ENCODE peak calls at places on chromosome 7, in five cellular contexts. B, E, L, H and Z are unnamed samples.

GRCh38 chr7:48130658-48131108 is 40.6 kb upstream of the ABCA13 start:
- DNase-seq in B (no peak), E (no peak), L (no peak), H (no peak), Z (no peak)

GRCh38 chr7:145665499-145666258 is 450.9 kb upstream of the CNTNAP2 start:
- DNase-seq in B (no peak), E (no peak), L (no peak), H (no peak), Z (no peak)

GRCh38 chr7:149621776-149622175 is 124.2 kb upstream of the ZNF746 start:
- DNase-seq in B (no peak), E (no peak), L (no peak), H (no peak), Z (no peak)

GRCh38 chr7:100957832-100958421 is 8.6 kb downstream of the MUC3A start:
- DNase-seq in B (no peak), E (no peak), L (no peak), H (no peak), Z (no peak)

GRCh38 chr7:29606287-29606721 is 42.7 kb downstream of the PRR15 start:
- DNase-seq in B (no peak), E (no peak), L (peak; percentile 55), H (no peak), Z (no peak)

GRCh38 chr7:147298611-147299043 is 1182.0 kb downstream of the CNTNAP2 start:
- DNase-seq in B (no peak), E (no peak), L (no peak), H (no peak), Z (no peak)

GRCh38 chr7:142557971-142558582 is 191.2 kb upstream of the PRSS1 start:
- DNase-seq in B (no peak), E (no peak), L (peak; percentile 50), H (peak; percentile 82), Z (no peak)

GRCh38 chr7:73442903-73443542 is 9.4 kb downstream of the FZD9 start:
- DNase-seq in B (peak; percentile 24), E (no peak), L (no peak), H (no peak), Z (no peak)

GRCh38 chr7:7889791-7890568 is 78.6 kb upstream of the GLCCI1 start:
- DNase-seq in B (no peak), E (no peak), L (no peak), H (no peak), Z (no peak)

GRCh38 chr7:107152011-107152410 is 16.8 kb upstream of the HBP1 start:
- DNase-seq in B (no peak), E (no peak), L (no peak), H (no peak), Z (no peak)

GRCh38 chr7:132687981-132688383 is 111.7 kb upstream of the PLXNA4 start:
- DNase-seq in B (no peak), E (no peak), L (no peak), H (peak; percentile 49), Z (no peak)

GRCh38 chr7:23184709-23185354 is 3.0 kb downstream of the NUP42 start:
- DNase-seq in B (no peak), E (no peak), L (peak; percentile 43), H (no peak), Z (peak; percentile 28)

GRCh38 chr7:11437987-11438386 is 394.0 kb downstream of the THSD7A start:
- DNase-seq in B (no peak), E (no peak), L (no peak), H (no peak), Z (no peak)

GRCh38 chr7:16422100-16422430 is 727 bp upstream of the CRPPA start:
- DNase-seq in B (no peak), E (no peak), L (no peak), H (no peak), Z (no peak)

GRCh38 chr7:44100458-44101303 is 3.5 kb upstream of the AEBP1 start:
- DNase-seq in B (no peak), E (no peak), L (peak; percentile 28), H (no peak), Z (peak; percentile 77)

GRCh38 chr7:54632696-54633095 is 90.5 kb downstream of the VSTM2A start:
- DNase-seq in B (no peak), E (no peak), L (no peak), H (no peak), Z (no peak)

GRCh38 chr7:21942955-21943354 is 2.7 kb downstream of the CDCA7L start:
- DNase-seq in B (no peak), E (no peak), L (no peak), H (no peak), Z (no peak)

GRCh38 chr7:148916186-148916585 is 32.1 kb upstream of the EZH2 start:
- DNase-seq in B (no peak), E (no peak), L (no peak), H (no peak), Z (no peak)

GRCh38 chr7:40880581-40880980 is 745.8 kb downstream of the SUGCT start:
- DNase-seq in B (no peak), E (no peak), L (no peak), H (no peak), Z (no peak)

GRCh38 chr7:100571829-100572116 is 1.9 kb downstream of the SAP25 start:
- DNase-seq in B (no peak), E (no peak), L (no peak), H (no peak), Z (no peak)

GRCh38 chr7:22671177-22671879 is 55.7 kb upstream of the IL6 start:
- DNase-seq in B (no peak), E (no peak), L (no peak), H (no peak), Z (no peak)

GRCh38 chr7:114660007-114660406 is 245.4 kb downstream of the FOXP2 start:
- DNase-seq in B (no peak), E (no peak), L (no peak), H (no peak), Z (no peak)

GRCh38 chr7:74612015-74612829 is 45.3 kb upstream of the GTF2I start:
- DNase-seq in B (no peak), E (no peak), L (no peak), H (no peak), Z (no peak)

GRCh38 chr7:129952653-129953560 is at the start of gene UBE2H:
- DNase-seq in B (peak; percentile 95), E (peak; percentile 94), L (peak; percentile 94), H (peak; percentile 95), Z (peak; percentile 93)

GRCh38 chr7:134279336-134279735 is 37.4 kb downstream of the SLC35B4 start:
- DNase-seq in B (no peak), E (no peak), L (no peak), H (no peak), Z (no peak)

GRCh38 chr7:134276951-134277350 is 39.8 kb downstream of the SLC35B4 start:
- DNase-seq in B (no peak), E (no peak), L (no peak), H (no peak), Z (no peak)

GRCh38 chr7:134280508-134280907 is 36.2 kb downstream of the SLC35B4 start:
- DNase-seq in B (no peak), E (no peak), L (no peak), H (no peak), Z (no peak)

GRCh38 chr7:134278502-134279153 is 38.1 kb downstream of the SLC35B4 start:
- DNase-seq in B (no peak), E (no peak), L (no peak), H (no peak), Z (no peak)

GRCh38 chr7:134279898-134280297 is 36.8 kb downstream of the SLC35B4 start:
- DNase-seq in B (no peak), E (no peak), L (no peak), H (no peak), Z (no peak)
- H3K27me3 ChIP-seq in B (no peaks in the 10 kb centered on the region), E (peaks cover 3% of the 10 kb centered on the region), L (no peaks in the 10 kb centered on the region), H (no peaks in the 10 kb centered on the region), Z (no peaks in the 10 kb centered on the region)

DNA sequence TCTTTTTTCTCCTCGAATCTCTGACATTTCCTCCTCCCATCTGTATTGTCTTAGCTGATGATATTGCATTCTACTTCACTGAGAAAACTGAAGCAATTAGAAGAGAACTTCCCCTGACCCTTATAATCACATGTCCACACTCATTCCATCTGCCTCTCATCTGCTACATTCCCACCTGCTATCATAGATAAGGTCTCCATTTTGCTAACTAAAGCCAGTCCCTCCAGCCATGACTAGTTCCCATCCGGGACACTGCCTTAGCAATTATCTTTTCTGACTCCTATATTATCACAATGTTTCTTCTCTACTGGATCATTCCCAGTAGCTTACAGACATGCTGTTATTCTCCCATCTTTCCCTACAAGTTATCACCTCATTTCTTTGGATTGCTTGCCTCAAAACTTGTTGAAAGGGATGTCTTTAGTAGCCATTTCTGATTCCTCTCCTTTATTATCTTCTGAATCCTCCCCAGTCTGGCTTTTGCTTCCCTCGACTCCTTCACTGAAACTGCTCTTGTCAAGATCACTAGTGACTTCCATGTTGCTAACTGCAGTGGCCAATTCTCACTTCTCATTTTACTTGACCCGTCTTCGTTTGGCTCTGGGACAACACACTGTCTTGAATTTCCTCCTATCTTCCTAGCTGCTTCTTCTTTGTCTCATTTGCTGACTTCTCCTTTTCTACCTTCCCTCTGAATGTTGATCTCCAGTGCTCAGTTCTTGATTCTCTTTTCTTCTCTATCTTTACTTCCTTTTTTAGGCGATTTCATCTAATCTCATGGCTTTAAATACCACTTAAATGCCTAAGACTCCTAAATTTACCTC is 35.9 kb downstream of the FZD1 start:
- DNase-seq in B (no peak), E (no peak), L (no peak), H (no peak), Z (no peak)
- TF ChIP-seq EP300 in B (no peak), E (no peak), L (no peak), H (no peak), Z (no peak)

DNA sequence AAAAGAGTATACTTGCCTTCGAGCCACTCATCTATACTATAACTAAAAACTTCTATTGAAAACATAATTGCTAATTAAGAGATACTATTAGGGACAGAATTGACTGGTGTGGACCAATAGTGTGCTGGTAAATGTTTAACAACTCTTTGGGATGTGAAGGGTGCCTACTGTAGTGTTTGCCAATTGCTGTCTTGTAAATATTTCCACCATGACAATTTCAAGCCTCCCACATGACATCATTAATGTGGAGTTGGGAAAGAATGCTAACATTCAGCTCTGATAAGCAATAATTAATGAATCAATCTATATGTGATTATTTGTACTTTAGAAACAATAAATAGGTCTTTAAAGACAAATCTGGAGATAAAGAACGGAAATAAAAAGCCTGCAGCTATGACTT is 136.8 kb downstream of the DGKB start:
- DNase-seq in B (no peak), E (no peak), L (no peak), H (no peak), Z (no peak)
- H3K9me3 ChIP-seq in B (no peaks in the 10 kb centered on the region), E (no peaks in the 10 kb centered on the region), L (no peaks in the 10 kb centered on the region), H (no peaks in the 10 kb centered on the region), Z (no peaks in the 10 kb centered on the region)

GRCh38 chr7:38280707-38281106 is 7.3 kb upstream of the TARP start:
- DNase-seq in B (no peak), E (no peak), L (no peak), H (no peak), Z (no peak)

GRCh38 chr7:38281211-38281610 is 7.8 kb upstream of the TARP start:
- DNase-seq in B (no peak), E (no peak), L (no peak), H (no peak), Z (no peak)

GRCh38 chr7:38283809-38284208 is 10.4 kb upstream of the TARP start:
- DNase-seq in B (no peak), E (no peak), L (no peak), H (no peak), Z (no peak)

GRCh38 chr7:38283107-38283506 is 9.7 kb upstream of the TARP start:
- DNase-seq in B (no peak), E (no peak), L (no peak), H (no peak), Z (no peak)

GRCh38 chr7:38284553-38284952 is 11.1 kb upstream of the TARP start:
- DNase-seq in B (no peak), E (no peak), L (no peak), H (no peak), Z (no peak)
- H3K27me3 ChIP-seq in B (no peaks in the 10 kb centered on the region), E (no peaks in the 10 kb centered on the region), L (no peaks in the 10 kb centered on the region), H (no peaks in the 10 kb centered on the region), Z (no peaks in the 10 kb centered on the region)